ENCODE peak calls at places on chromosomes 6 and 20, in five cellular contexts. One of them, this sample, is unnamed.

GRCh38 chr6:130098317-130098716 is 79.9 kb downstream of the L3MBTL3 start:
- DNase-seq in cardiac muscle cell: no peak
- DNase-seq in HepG2: no peak
- DNase-seq in mesothelial cell of epicardium: no peak
- DNase-seq in MCF 10A: no peak
- DNase-seq in this sample: no peak

GRCh38 chr6:63493557-63493956 is 78.7 kb upstream of the LOC128125822 start:
- DNase-seq in HepG2: no peak
- DNase-seq in mesothelial cell of epicardium: no peak
- DNase-seq in cardiac muscle cell: no peak
- DNase-seq in MCF 10A: no peak
- DNase-seq in this sample: no peak

GRCh38 chr6:141548969-141549368 is 583.8 kb upstream of the GJE1 start:
- DNase-seq in cardiac muscle cell: peak; percentile 21
- DNase-seq in HepG2: peak; percentile 38
- DNase-seq in MCF 10A: peak; percentile 89
- DNase-seq in mesothelial cell of epicardium: no peak
- DNase-seq in this sample: no peak

GRCh38 chr20:63896136-63896890 is 1.4 kb downstream of the DNAJC5 start:
- DNase-seq in mesothelial cell of epicardium: peak; percentile 44
- DNase-seq in cardiac muscle cell: peak; percentile 11
- DNase-seq in MCF 10A: peak; percentile 29
- DNase-seq in HepG2: peak; percentile 87
- DNase-seq in this sample: no peak

GRCh38 chr20:43389231-43389630 is 68.5 kb upstream of the SRSF6 start:
- DNase-seq in MCF 10A: no peak
- DNase-seq in cardiac muscle cell: peak; percentile 87
- DNase-seq in mesothelial cell of epicardium: no peak
- DNase-seq in HepG2: no peak
- DNase-seq in this sample: no peak

GRCh38 chr6:156345700-156346099 is 431.5 kb upstream of the ARID1B start:
- DNase-seq in MCF 10A: no peak
- DNase-seq in cardiac muscle cell: no peak
- DNase-seq in HepG2: no peak
- DNase-seq in mesothelial cell of epicardium: no peak
- DNase-seq in this sample: no peak

GRCh38 chr20:53966774-53967398 is 103.5 kb downstream of the BCAS1 start:
- DNase-seq in MCF 10A: no peak
- DNase-seq in HepG2: no peak
- DNase-seq in mesothelial cell of epicardium: no peak
- DNase-seq in cardiac muscle cell: no peak
- DNase-seq in this sample: no peak

GRCh38 chr6:163095401-163095800 is 319.1 kb upstream of the QKI start:
- DNase-seq in HepG2: no peak
- DNase-seq in mesothelial cell of epicardium: no peak
- DNase-seq in MCF 10A: no peak
- DNase-seq in cardiac muscle cell: no peak
- DNase-seq in this sample: no peak

GRCh38 chr6:98747960-98748359 is 86.4 kb upstream of the POU3F2 start:
- DNase-seq in mesothelial cell of epicardium: no peak
- DNase-seq in cardiac muscle cell: no peak
- DNase-seq in HepG2: no peak
- DNase-seq in MCF 10A: no peak
- DNase-seq in this sample: no peak

GRCh38 chr6:151376440-151376839 is 14.9 kb downstream of the ZBTB2 start:
- DNase-seq in cardiac muscle cell: no peak
- DNase-seq in HepG2: no peak
- DNase-seq in mesothelial cell of epicardium: no peak
- DNase-seq in MCF 10A: no peak
- DNase-seq in this sample: no peak
- TF ChIP-seq CTCF in cardiac muscle cell: no peak
- TF ChIP-seq CTCF in HepG2: no peak
- TF ChIP-seq CTCF in mesothelial cell of epicardium: no peak
- TF ChIP-seq CTCF in MCF 10A: no peak
- TF ChIP-seq CTCF in this sample: no peak

GRCh38 chr6:143578054-143578453 is 66.5 kb upstream of the FUCA2 start:
- DNase-seq in MCF 10A: no peak
- DNase-seq in cardiac muscle cell: no peak
- DNase-seq in mesothelial cell of epicardium: no peak
- DNase-seq in HepG2: no peak
- DNase-seq in this sample: no peak

GRCh38 chr6:143583542-143584330 is 72.2 kb upstream of the FUCA2 start:
- DNase-seq in cardiac muscle cell: peak; percentile 86
- DNase-seq in HepG2: no peak
- DNase-seq in mesothelial cell of epicardium: no peak
- DNase-seq in MCF 10A: no peak
- DNase-seq in this sample: no peak

GRCh38 chr6:143579703-143580102 is 68.2 kb upstream of the FUCA2 start:
- DNase-seq in cardiac muscle cell: peak; percentile 92
- DNase-seq in MCF 10A: peak; percentile 95
- DNase-seq in mesothelial cell of epicardium: no peak
- DNase-seq in HepG2: no peak
- DNase-seq in this sample: no peak

GRCh38 chr6:143586557-143586956 is 75.0 kb upstream of the FUCA2 start:
- DNase-seq in MCF 10A: no peak
- DNase-seq in mesothelial cell of epicardium: no peak
- DNase-seq in cardiac muscle cell: no peak
- DNase-seq in HepG2: no peak
- DNase-seq in this sample: no peak

GRCh38 chr6:143581835-143582480 is 70.4 kb upstream of the FUCA2 start:
- DNase-seq in MCF 10A: peak; percentile 85
- DNase-seq in HepG2: peak; percentile 42
- DNase-seq in cardiac muscle cell: peak; percentile 86
- DNase-seq in mesothelial cell of epicardium: no peak
- DNase-seq in this sample: no peak
- TF ChIP-seq CTCF in MCF 10A: no peak
- TF ChIP-seq CTCF in HepG2: no peak
- TF ChIP-seq CTCF in cardiac muscle cell: no peak
- TF ChIP-seq CTCF in mesothelial cell of epicardium: no peak
- TF ChIP-seq CTCF in this sample: no peak

GRCh38 chr20:4567172-4567571 is 154.5 kb upstream of the PRND start:
- DNase-seq in MCF 10A: no peak
- DNase-seq in cardiac muscle cell: no peak
- DNase-seq in HepG2: no peak
- DNase-seq in mesothelial cell of epicardium: no peak
- DNase-seq in this sample: no peak

GRCh38 chr20:4559906-4560305 is 161.8 kb upstream of the PRND start:
- DNase-seq in mesothelial cell of epicardium: no peak
- DNase-seq in cardiac muscle cell: no peak
- DNase-seq in MCF 10A: no peak
- DNase-seq in HepG2: no peak
- DNase-seq in this sample: no peak

GRCh38 chr20:4560667-4561066 is 161.0 kb upstream of the PRND start:
- DNase-seq in HepG2: no peak
- DNase-seq in cardiac muscle cell: no peak
- DNase-seq in MCF 10A: no peak
- DNase-seq in mesothelial cell of epicardium: no peak
- DNase-seq in this sample: no peak

GRCh38 chr20:4563031-4563430 is 158.7 kb upstream of the PRND start:
- DNase-seq in MCF 10A: no peak
- DNase-seq in mesothelial cell of epicardium: no peak
- DNase-seq in cardiac muscle cell: no peak
- DNase-seq in HepG2: no peak
- DNase-seq in this sample: no peak

DNA sequence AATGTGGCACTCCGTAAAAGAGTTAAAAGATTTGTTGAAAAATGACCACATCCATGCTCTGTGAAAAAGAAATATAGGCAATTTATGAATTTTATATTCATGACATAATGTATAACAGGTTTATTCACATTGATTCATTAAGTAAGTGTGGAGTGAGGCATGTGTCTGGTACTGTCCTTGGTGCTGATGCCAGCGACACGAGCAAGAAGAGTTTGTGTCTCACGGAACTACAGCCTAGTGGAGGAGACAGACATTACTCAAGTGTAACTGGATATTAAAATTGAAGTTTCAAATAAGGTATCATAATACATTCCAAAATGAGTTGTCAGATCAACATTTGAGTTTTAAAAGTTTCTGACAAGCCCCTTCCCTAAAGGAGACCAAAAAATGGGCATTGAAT is 158.2 kb upstream of the PRND start:
- DNase-seq in HepG2: peak; percentile 44
- DNase-seq in MCF 10A: peak; percentile 73
- DNase-seq in mesothelial cell of epicardium: no peak
- DNase-seq in cardiac muscle cell: peak; percentile 84
- DNase-seq in this sample: no peak
- TF ChIP-seq CTCF in HepG2: no peak
- TF ChIP-seq CTCF in MCF 10A: peak; percentile 27
- TF ChIP-seq CTCF in mesothelial cell of epicardium: peak; percentile 25
- TF ChIP-seq CTCF in cardiac muscle cell: peak; percentile 32
- TF ChIP-seq CTCF in this sample: no peak

GRCh38 chr20:46772901-46773300 is 63.5 kb downstream of the SLC2A10 start:
- DNase-seq in cardiac muscle cell: no peak
- DNase-seq in MCF 10A: no peak
- DNase-seq in mesothelial cell of epicardium: no peak
- DNase-seq in HepG2: peak; percentile 40
- DNase-seq in this sample: no peak
- TF ChIP-seq CTCF in cardiac muscle cell: peak; percentile 14
- TF ChIP-seq CTCF in MCF 10A: no peak
- TF ChIP-seq CTCF in mesothelial cell of epicardium: peak; percentile 15
- TF ChIP-seq CTCF in HepG2: peak; percentile 62
- TF ChIP-seq CTCF in this sample: no peak

DNA sequence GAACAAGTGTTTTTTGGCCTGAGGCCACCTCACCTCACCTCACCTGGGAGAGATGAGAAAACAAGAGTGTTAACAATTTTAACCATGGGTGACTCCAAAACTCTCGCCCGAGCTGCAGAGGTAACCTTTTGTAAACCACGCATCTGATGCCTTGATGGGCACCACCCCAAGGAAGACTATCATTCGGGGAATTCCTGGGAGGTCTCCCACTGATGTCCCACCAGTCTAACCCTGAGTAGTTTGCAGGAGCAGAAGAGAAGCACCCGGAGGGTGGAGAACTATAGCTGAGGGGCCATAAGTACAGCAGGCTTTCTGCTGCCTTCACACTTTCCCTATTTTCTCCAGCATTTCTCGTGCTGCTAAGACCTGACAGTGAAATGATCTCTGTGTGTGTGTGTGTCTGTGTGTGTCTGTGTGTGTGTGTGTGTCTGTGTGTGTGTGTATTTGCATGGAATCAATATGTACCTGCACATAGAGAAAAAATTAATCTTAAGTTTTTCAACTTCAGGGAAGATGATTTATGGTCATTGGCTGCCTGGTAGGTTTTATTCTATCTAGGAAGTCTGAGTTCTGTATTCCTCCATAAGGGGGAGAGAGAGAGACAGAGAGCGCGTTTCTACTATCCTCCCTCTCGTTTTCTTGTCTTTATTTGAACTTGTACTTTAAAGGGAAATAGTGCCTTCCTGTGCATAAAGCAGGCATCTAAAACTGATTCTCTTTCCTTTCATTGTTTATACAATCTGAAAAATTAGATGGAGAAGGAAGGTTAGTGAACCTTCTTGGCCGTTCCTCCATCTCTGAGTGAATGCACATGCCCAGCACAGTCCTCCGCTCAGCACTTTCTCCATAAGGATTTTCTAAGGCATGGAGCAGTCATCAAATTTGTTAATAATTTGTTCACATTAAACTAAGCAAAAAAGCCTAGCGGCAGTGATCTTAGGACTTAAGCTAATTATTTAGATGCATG is 75.9 kb downstream of the CAP2 start:
- DNase-seq in HepG2: no peak
- DNase-seq in MCF 10A: no peak
- DNase-seq in cardiac muscle cell: no peak
- DNase-seq in mesothelial cell of epicardium: no peak
- DNase-seq in this sample: no peak
- TF ChIP-seq CTCF in HepG2: no peak
- TF ChIP-seq CTCF in MCF 10A: no peak
- TF ChIP-seq CTCF in cardiac muscle cell: peak; percentile 13
- TF ChIP-seq CTCF in mesothelial cell of epicardium: no peak
- TF ChIP-seq CTCF in this sample: no peak

GRCh38 chr6:90098025-90098474 is 198.6 kb downstream of the BACH2 start:
- DNase-seq in MCF 10A: peak; percentile 97
- DNase-seq in HepG2: no peak
- DNase-seq in cardiac muscle cell: peak; percentile 95
- DNase-seq in mesothelial cell of epicardium: no peak
- DNase-seq in this sample: no peak
- TF ChIP-seq CTCF in MCF 10A: peak; percentile 40
- TF ChIP-seq CTCF in HepG2: no peak
- TF ChIP-seq CTCF in cardiac muscle cell: peak; percentile 48
- TF ChIP-seq CTCF in mesothelial cell of epicardium: no peak
- TF ChIP-seq CTCF in this sample: peak; percentile 13

GRCh38 chr6:46677314-46677654 is 10.4 kb upstream of the TDRD6 start:
- DNase-seq in mesothelial cell of epicardium: no peak
- DNase-seq in MCF 10A: peak; percentile 1
- DNase-seq in HepG2: peak; percentile 16
- DNase-seq in cardiac muscle cell: no peak
- DNase-seq in this sample: no peak
- TF ChIP-seq CTCF in mesothelial cell of epicardium: no peak
- TF ChIP-seq CTCF in MCF 10A: no peak
- TF ChIP-seq CTCF in HepG2: peak; percentile 33
- TF ChIP-seq CTCF in cardiac muscle cell: no peak
- TF ChIP-seq CTCF in this sample: peak; percentile 20

GRCh38 chr20:38187512-38187911 is 22.4 kb upstream of the TGM2 start:
- DNase-seq in MCF 10A: peak; percentile 60
- DNase-seq in cardiac muscle cell: no peak
- DNase-seq in mesothelial cell of epicardium: no peak
- DNase-seq in HepG2: peak; percentile 72
- DNase-seq in this sample: no peak
- TF ChIP-seq CTCF in MCF 10A: no peak
- TF ChIP-seq CTCF in cardiac muscle cell: peak; percentile 16
- TF ChIP-seq CTCF in mesothelial cell of epicardium: no peak
- TF ChIP-seq CTCF in HepG2: peak; percentile 50
- TF ChIP-seq CTCF in this sample: no peak

GRCh38 chr6:77462359-77463307 is 658 bp downstream of the HTR1B start:
- DNase-seq in MCF 10A: no peak
- DNase-seq in cardiac muscle cell: peak; percentile 57
- DNase-seq in HepG2: no peak
- DNase-seq in mesothelial cell of epicardium: no peak
- DNase-seq in this sample: no peak
- TF ChIP-seq CTCF in MCF 10A: no peak
- TF ChIP-seq CTCF in cardiac muscle cell: peak; percentile 64
- TF ChIP-seq CTCF in HepG2: no peak
- TF ChIP-seq CTCF in mesothelial cell of epicardium: no peak
- TF ChIP-seq CTCF in this sample: no peak